ENCODE peak calls at places on chromosomes 3 and 15, in five cellular contexts. G, R, L, N and S are unnamed samples.

GRCh38 chr3:188685789-188686188 is 486.0 kb upstream of the TPRG1 start:
- DNase-seq in G (no peak), R (no peak), L (no peak), N (no peak), S (no peak)

GRCh38 chr15:67225336-67225735 is 29.1 kb downstream of the AAGAB start:
- DNase-seq in G (peak; percentile 78), R (no peak), L (no peak), N (no peak), S (no peak)

GRCh38 chr15:51134416-51135199 is 39.9 kb upstream of the TNFAIP8L3 start:
- DNase-seq in G (no peak), R (no peak), L (no peak), N (no peak), S (no peak)

GRCh38 chr3:65729553-65729952 is 309.2 kb downstream of the MAGI1 start:
- DNase-seq in G (peak; percentile 84), R (no peak), L (no peak), N (no peak), S (no peak)

GRCh38 chr15:80507638-80508316 is 103.6 kb downstream of the ARNT2 start:
- DNase-seq in G (peak; percentile 96), R (no peak), L (peak; percentile 30), N (no peak), S (no peak)

GRCh38 chr3:158845748-158846350 is 44.0 kb downstream of the MFSD1 start:
- DNase-seq in G (no peak), R (peak; percentile 47), L (no peak), N (no peak), S (peak; percentile 14)

GRCh38 chr3:4821975-4822374 is 157.3 kb upstream of the BHLHE40 start:
- DNase-seq in G (no peak), R (no peak), L (peak; percentile 32), N (no peak), S (no peak)

GRCh38 chr15:31293655-31294054 is 33.0 kb upstream of the KLF13 start:
- DNase-seq in G (no peak), R (no peak), L (no peak), N (no peak), S (no peak)

GRCh38 chr3:195001961-195002861 is 268.7 kb downstream of the XXYLT1 start:
- DNase-seq in G (peak; percentile 34), R (peak; percentile 83), L (peak; percentile 59), N (peak; percentile 84), S (peak; percentile 18)

GRCh38 chr3:114221165-114221880 is 16.1 kb downstream of the ZNF80 start:
- DNase-seq in G (no peak), R (no peak), L (no peak), N (no peak), S (no peak)

GRCh38 chr3:16817201-16817600 is 67.6 kb upstream of the PLCL2 start:
- DNase-seq in G (no peak), R (no peak), L (no peak), N (no peak), S (no peak)

GRCh38 chr3:14366915-14367523 is 35.4 kb upstream of the SLC6A6 start:
- DNase-seq in G (no peak), R (no peak), L (no peak), N (no peak), S (no peak)

GRCh38 chr15:52257734-52258062 is 37.9 kb downstream of the MYO5C start:
- DNase-seq in G (peak; percentile 13), R (peak; percentile 93), L (no peak), N (no peak), S (peak; percentile 26)

GRCh38 chr3:120402257-120402656 is 48.5 kb downstream of the FSTL1 start:
- DNase-seq in G (no peak), R (no peak), L (no peak), N (no peak), S (no peak)
- H2BK5ac ChIP-seq in G (no peak overlapping the region), R (no peak overlapping the region), L (no peak overlapping the region), N (no peak overlapping the region), S (no peak overlapping the region)

GRCh38 chr15:41829959-41830646 is 2.2 kb downstream of the JMJD7 start:
- DNase-seq in G (no peak), R (no peak), L (no peak), N (no peak), S (no peak)

GRCh38 chr15:41832208-41832607 is 4.3 kb downstream of the JMJD7 start:
- DNase-seq in G (no peak), R (no peak), L (no peak), N (no peak), S (no peak)

GRCh38 chr15:41836713-41837454 is 1.8 kb upstream of the PLA2G4B start:
- DNase-seq in G (no peak), R (no peak), L (no peak), N (no peak), S (no peak)

GRCh38 chr15:41836072-41836471 is 2.6 kb upstream of the PLA2G4B start:
- DNase-seq in G (peak; percentile 12), R (no peak), L (no peak), N (no peak), S (no peak)

GRCh38 chr15:41832875-41833274 is 5.0 kb downstream of the JMJD7 start:
- DNase-seq in G (no peak), R (no peak), L (no peak), N (no peak), S (no peak)
- H2BK5ac ChIP-seq in G (no peak overlapping the region), R (no peak overlapping the region), L (no peak overlapping the region), N (no peak overlapping the region), S (no peak overlapping the region)

GRCh38 chr3:151166161-151166560 is 36.9 kb downstream of the GPR171 start:
- DNase-seq in G (peak; percentile 5), R (no peak), L (no peak), N (no peak), S (no peak)
- H2BK5ac ChIP-seq in G (no peak overlapping the region), R (no peak overlapping the region), L (no peak overlapping the region), N (no peak overlapping the region), S (no peak overlapping the region)

GRCh38 chr3:169772951-169773816 is at the start of gene MYNN:
- DNase-seq in G (peak; percentile 86), R (peak; percentile 96), L (peak; percentile 93), N (peak; percentile 90), S (peak; percentile 85)

GRCh38 chr3:169771651-169772529 is 1.3 kb upstream of the MYNN start:
- DNase-seq in G (peak; percentile 72), R (peak; percentile 90), L (peak; percentile 71), N (peak; percentile 74), S (peak; percentile 92)

GRCh38 chr3:169774186-169774585 is 990 bp downstream of the MYNN start:
- DNase-seq in G (peak; percentile 9), R (no peak), L (no peak), N (no peak), S (no peak)

GRCh38 chr3:169769287-169770181 is at the start of gene ACTRT3:
- DNase-seq in G (peak; percentile 43), R (peak; percentile 94), L (peak; percentile 84), N (peak; percentile 87), S (peak; percentile 78)

DNA sequence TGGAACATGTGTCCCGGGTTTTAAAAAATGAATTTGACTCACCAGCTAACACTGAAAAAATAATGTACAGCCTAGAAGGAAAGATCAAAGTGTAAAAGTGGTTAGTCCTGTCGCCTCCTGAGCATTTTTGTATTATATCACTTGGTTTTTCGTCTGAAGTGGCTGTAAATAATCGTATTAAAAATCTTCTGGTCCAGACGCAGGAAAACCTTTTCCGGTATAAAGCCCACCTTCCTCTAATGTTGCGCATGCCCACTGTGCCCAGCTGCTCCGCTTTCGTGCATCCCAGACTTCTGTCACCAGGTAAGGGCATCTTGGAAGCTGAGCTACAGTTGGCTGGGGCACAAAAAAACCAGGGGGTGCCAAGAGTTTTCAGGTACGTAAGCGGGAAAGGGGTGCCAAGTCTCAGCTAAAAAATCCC is 656 bp upstream of the MYNN start:
- DNase-seq in G (peak; percentile 81), R (peak; percentile 91), L (no peak), N (peak; percentile 79), S (peak; percentile 75)
- H2BK5ac ChIP-seq in G (peak overlapping the region; percentile 86), R (peak overlapping the region; percentile 24), L (peak overlapping the region; percentile 92), N (no peak overlapping the region), S (peak overlapping the region; percentile 94)

DNA sequence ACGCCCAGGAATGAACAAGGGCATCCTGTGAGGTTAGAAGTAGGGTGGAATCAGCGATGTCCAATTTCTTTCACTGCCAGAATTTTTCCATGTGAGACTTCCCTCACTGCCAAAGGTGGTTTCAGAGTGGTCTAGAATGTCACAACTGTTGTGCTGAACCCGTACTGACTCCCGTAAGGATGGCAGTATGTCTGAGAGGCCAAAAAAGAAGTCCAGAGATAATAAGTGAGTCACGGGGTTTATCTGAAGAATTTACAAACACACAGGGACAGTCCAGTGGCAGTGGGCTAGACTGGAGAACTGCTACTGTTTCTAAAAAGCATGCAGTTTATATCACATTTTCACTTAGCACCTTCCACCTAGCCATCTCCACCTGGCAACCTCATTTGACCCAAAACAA is 160.6 kb upstream of the ATP10A start:
- DNase-seq in G (no peak), R (no peak), L (no peak), N (no peak), S (no peak)
- H2BK5ac ChIP-seq in G (no peak overlapping the region), R (no peak overlapping the region), L (no peak overlapping the region), N (no peak overlapping the region), S (no peak overlapping the region)

GRCh38 chr3:11534783-11535081 is 109.0 kb downstream of the VGLL4 start:
- DNase-seq in G (no peak), R (no peak), L (no peak), N (no peak), S (no peak)

GRCh38 chr3:11536936-11537612 is 106.6 kb downstream of the VGLL4 start:
- DNase-seq in G (no peak), R (no peak), L (no peak), N (no peak), S (no peak)

GRCh38 chr3:11534011-11534782 is 109.5 kb downstream of the VGLL4 start:
- DNase-seq in G (no peak), R (no peak), L (no peak), N (no peak), S (no peak)

GRCh38 chr3:11535207-11535960 is 108.3 kb downstream of the VGLL4 start:
- DNase-seq in G (no peak), R (no peak), L (no peak), N (no peak), S (no peak)

GRCh38 chr3:11536132-11536935 is 107.4 kb downstream of the VGLL4 start:
- DNase-seq in G (no peak), R (no peak), L (no peak), N (no peak), S (no peak)
- H2BK5ac ChIP-seq in G (no peak overlapping the region), R (no peak overlapping the region), L (no peak overlapping the region), N (no peak overlapping the region), S (no peak overlapping the region)